ENCODE peak calls at places on chromosomes 12 and 14, in ten cellular contexts. N is K562, K is tibial nerve, O is A549, S is stomach, A is GM12878, D is upper lobe of left lung, L is ovary, Y is transverse colon, R is HepG2. X is an unnamed sample. For H3K9me3, the result is how much of the 10 kb centered on the place peaks cover.

GRCh38 chr12:47753021-47754001 is 5.4 kb downstream of the RAPGEF3 start:
- DNase-seq in N (no peak), K (no peak), O (no peak), S (peak), A (no peak), D (peak), L (no peak), Y (peak), R (no peak), X (peak)

GRCh38 chr12:105047303-105047702 is 37.0 kb downstream of the ALDH1L2 start:
- DNase-seq in N (no peak), K (no peak), O (no peak), S (no peak), A (no peak), D (no peak), L (no peak), Y (no peak), R (no peak), X (no peak)

GRCh38 chr14:92352158-92352985 is 29.4 kb downstream of the SLC24A4 start:
- DNase-seq in N (peak), K (no peak), O (peak), S (no peak), A (no peak), D (peak), L (no peak), Y (no peak), R (peak), X (no peak)

GRCh38 chr12:124392991-124393790 is 98.3 kb downstream of the RFLNA start:
- DNase-seq in N (no peak), K (peak), O (peak), S (peak), A (no peak), D (peak), L (peak), Y (peak), R (no peak), X (peak)

GRCh38 chr12:112584266-112584722 is 165.5 kb downstream of the PTPN11 start:
- DNase-seq in N (peak), K (no peak), O (peak), S (no peak), A (no peak), D (no peak), L (no peak), Y (no peak), R (peak), X (no peak)

GRCh38 chr12:106255952-106256351 is 8.1 kb upstream of the CKAP4 start:
- DNase-seq in N (no peak), K (no peak), O (no peak), S (no peak), A (no peak), D (no peak), L (no peak), Y (no peak), R (no peak), X (no peak)

GRCh38 chr12:100503228-100503628 is 29.6 kb downstream of the NR1H4 start:
- DNase-seq in N (no peak), K (no peak), O (no peak), S (no peak), A (no peak), D (no peak), L (no peak), Y (no peak), R (no peak), X (no peak)

GRCh38 chr14:101215266-101215665 is 311.7 kb upstream of the RTL1 start:
- DNase-seq in N (no peak), K (no peak), O (no peak), S (no peak), A (no peak), D (peak), L (no peak), Y (no peak), R (no peak), X (no peak)

GRCh38 chr12:67519824-67520433 is 128.6 kb upstream of the DYRK2 start:
- DNase-seq in N (no peak), K (no peak), O (no peak), S (no peak), A (no peak), D (no peak), L (no peak), Y (no peak), R (no peak), X (no peak)

GRCh38 chr12:34209259-34209835 is 187.1 kb downstream of the ALG10 start:
- DNase-seq in N (no peak), K (no peak), O (no peak), S (no peak), A (no peak), D (no peak), L (no peak), Y (no peak), R (no peak), X (no peak)

GRCh38 chr12:91396296-91396695 is 213.7 kb upstream of the DCN start:
- DNase-seq in N (no peak), K (no peak), O (no peak), S (no peak), A (no peak), D (no peak), L (no peak), Y (no peak), R (no peak), X (no peak)

DNA sequence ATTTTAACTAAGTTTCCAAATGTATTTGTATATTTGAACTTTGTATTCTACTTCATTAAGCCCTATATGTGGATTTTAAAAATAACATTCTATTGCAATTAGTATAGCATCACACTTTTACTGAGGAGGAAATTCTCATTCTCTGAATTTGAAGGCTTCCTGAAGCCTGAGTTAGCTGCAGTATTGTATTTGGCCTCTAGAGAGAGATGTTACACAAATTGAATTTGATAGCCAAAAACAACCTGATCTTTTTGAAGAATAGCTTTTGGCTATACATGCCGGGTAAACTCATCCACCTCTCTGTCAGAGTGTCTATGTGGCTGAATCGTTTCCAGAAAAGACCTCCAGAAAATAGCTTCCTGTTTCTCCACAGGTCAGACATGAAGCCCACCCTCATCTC is 316.5 kb upstream of the OR4E1 start:
- DNase-seq in N (peak), K (no peak), O (peak), S (no peak), A (no peak), D (no peak), L (no peak), Y (no peak), R (no peak), X (no peak)
- H3K27ac ChIP-seq in N (no peak), K (no peak), O (no peak), S (no peak), A (no peak), D (no peak), L (no peak), Y (no peak), R (no peak), X (no peak)

GRCh38 chr12:125853670-125854069 is 788.4 kb downstream of the AACS start:
- DNase-seq in N (no peak), K (no peak), O (no peak), S (no peak), A (no peak), D (no peak), L (no peak), Y (no peak), R (no peak), X (no peak)
- H3K9me3 ChIP-seq in N (under half), K (under half), O (under half), S (under half), A (under half), D (under half), L (under half), Y (under half), R (under half), X (under half)

GRCh38 chr12:131473721-131474709 is 236.9 kb upstream of the SFSWAP start:
- DNase-seq in N (peak), K (no peak), O (no peak), S (peak), A (no peak), D (no peak), L (no peak), Y (no peak), R (no peak), X (no peak)
- TF ChIP-seq EP300 in N (no peak), K (no peak), O (no peak), S (no peak), A (no peak), D (no peak), L (no peak), Y (no peak), R (no peak), X (no peak)

GRCh38 chr14:94129758-94130414 is 482 bp upstream of the IFI27L2 start:
- DNase-seq in N (peak), K (peak), O (peak), S (no peak), A (no peak), D (peak), L (peak), Y (no peak), R (no peak), X (no peak)
- H3K27ac ChIP-seq in N (no peak), K (peak), O (peak), S (peak), A (no peak), D (peak), L (peak), Y (peak), R (no peak), X (peak)

GRCh38 chr12:2930865-2931264 is 28.3 kb upstream of the TEAD4 start:
- DNase-seq in N (no peak), K (no peak), O (no peak), S (no peak), A (no peak), D (no peak), L (no peak), Y (no peak), R (no peak), X (no peak)
- H3K9me3 ChIP-seq in N (under half), K (under half), O (under half), S (under half), A (under half), D (under half), L (under half), Y (under half), R (under half), X (under half)

GRCh38 chr12:115632323-115632722 is 645.2 kb downstream of the MED13L start:
- DNase-seq in N (no peak), K (no peak), O (no peak), S (no peak), A (no peak), D (no peak), L (no peak), Y (no peak), R (no peak), X (no peak)
- TF ChIP-seq EP300 in N (no peak), K (no peak), O (no peak), S (no peak), A (no peak), D (no peak), L (no peak), Y (no peak), R (no peak), X (no peak)

X was measured in suprapubic skin.